ENCODE peak calls at places on chromosomes 6 and 20, in eight cellular contexts. One of them, this sample, is unnamed.

GRCh38 chr6:76703786-76704185 is 631.3 kb upstream of the IMPG1 start:
- DNase-seq in NCI-H1930: no peak
- DNase-seq in heart right ventricle: no peak
- DNase-seq in activated gamma-delta T cell: no peak
- DNase-seq in T-helper 1 cell: no peak
- DNase-seq in GM23248: peak
- DNase-seq in GM03348: no peak
- DNase-seq in stimulated activated CD8-positive, alpha-beta memory T cell treated with anti-CD3 and anti-CD28 coated beads, Interleukin-4, amount 100 ng/mL, for 4 hours: no peak
- DNase-seq in this sample: no peak

GRCh38 chr6:158257425-158257759 is 54.9 kb upstream of the TULP4 start:
- DNase-seq in activated gamma-delta T cell: no peak
- DNase-seq in GM23248: no peak
- DNase-seq in GM03348: no peak
- DNase-seq in heart right ventricle: no peak
- DNase-seq in T-helper 1 cell: no peak
- DNase-seq in stimulated activated CD8-positive, alpha-beta memory T cell treated with anti-CD3 and anti-CD28 coated beads, Interleukin-4, amount 100 ng/mL, for 4 hours: no peak
- DNase-seq in NCI-H1930: no peak
- DNase-seq in this sample: no peak

GRCh38 chr20:59820204-59821041 is 113.0 kb downstream of the SYCP2 start:
- DNase-seq in GM23248: peak
- DNase-seq in stimulated activated CD8-positive, alpha-beta memory T cell treated with anti-CD3 and anti-CD28 coated beads, Interleukin-4, amount 100 ng/mL, for 4 hours: no peak
- DNase-seq in NCI-H1930: no peak
- DNase-seq in GM03348: no peak
- DNase-seq in T-helper 1 cell: no peak
- DNase-seq in heart right ventricle: peak
- DNase-seq in activated gamma-delta T cell: no peak
- DNase-seq in this sample: no peak

GRCh38 chr6:114024746-114025145 is 53.8 kb upstream of the HDAC2 start:
- DNase-seq in heart right ventricle: no peak
- DNase-seq in T-helper 1 cell: no peak
- DNase-seq in GM23248: no peak
- DNase-seq in NCI-H1930: no peak
- DNase-seq in activated gamma-delta T cell: no peak
- DNase-seq in GM03348: no peak
- DNase-seq in stimulated activated CD8-positive, alpha-beta memory T cell treated with anti-CD3 and anti-CD28 coated beads, Interleukin-4, amount 100 ng/mL, for 4 hours: no peak
- DNase-seq in this sample: no peak

GRCh38 chr20:50215101-50215500 is 24.5 kb downstream of the CEBPB start:
- DNase-seq in GM03348: peak
- DNase-seq in heart right ventricle: no peak
- DNase-seq in activated gamma-delta T cell: no peak
- DNase-seq in NCI-H1930: no peak
- DNase-seq in stimulated activated CD8-positive, alpha-beta memory T cell treated with anti-CD3 and anti-CD28 coated beads, Interleukin-4, amount 100 ng/mL, for 4 hours: no peak
- DNase-seq in GM23248: peak
- DNase-seq in T-helper 1 cell: no peak
- DNase-seq in this sample: no peak

GRCh38 chr6:109095821-109096084 is 446 bp downstream of the CEP57L1 start:
- DNase-seq in activated gamma-delta T cell: no peak
- DNase-seq in GM03348: no peak
- DNase-seq in heart right ventricle: no peak
- DNase-seq in stimulated activated CD8-positive, alpha-beta memory T cell treated with anti-CD3 and anti-CD28 coated beads, Interleukin-4, amount 100 ng/mL, for 4 hours: no peak
- DNase-seq in NCI-H1930: no peak
- DNase-seq in T-helper 1 cell: no peak
- DNase-seq in GM23248: no peak
- DNase-seq in this sample: no peak

GRCh38 chr6:116969211-116969863 is 92.3 kb downstream of the RFX6 start:
- DNase-seq in heart right ventricle: peak
- DNase-seq in stimulated activated CD8-positive, alpha-beta memory T cell treated with anti-CD3 and anti-CD28 coated beads, Interleukin-4, amount 100 ng/mL, for 4 hours: no peak
- DNase-seq in NCI-H1930: peak
- DNase-seq in GM23248: peak
- DNase-seq in T-helper 1 cell: no peak
- DNase-seq in activated gamma-delta T cell: no peak
- DNase-seq in GM03348: peak
- DNase-seq in this sample: no peak

GRCh38 chr6:166772518-166772917 is 145.5 kb upstream of the RPS6KA2 start:
- DNase-seq in NCI-H1930: no peak
- DNase-seq in stimulated activated CD8-positive, alpha-beta memory T cell treated with anti-CD3 and anti-CD28 coated beads, Interleukin-4, amount 100 ng/mL, for 4 hours: no peak
- DNase-seq in GM03348: no peak
- DNase-seq in activated gamma-delta T cell: no peak
- DNase-seq in heart right ventricle: no peak
- DNase-seq in GM23248: no peak
- DNase-seq in T-helper 1 cell: no peak
- DNase-seq in this sample: no peak

This sample was measured in NCI-H1436 treated with DMSO at 0.1 percent for 48 hours.